ENCODE peak calls at places on chromosome 2, in six cellular contexts. One of them, this sample, is unnamed.

GRCh38 chr2:126771501-126772195 is 115.7 kb downstream of the GYPC start:
- DNase-seq in HFFc6: no peak
- DNase-seq in activated T-cell treated with anti-CD3 and anti-CD28 coated beads for 4 hours: no peak
- DNase-seq in neuronal stem cell: no peak
- DNase-seq in neural progenitor cell: no peak
- DNase-seq in upper lobe of right lung: peak; percentile 54
- DNase-seq in this sample: no peak

GRCh38 chr2:223668302-223668998 is 66.3 kb upstream of the SCG2 start:
- DNase-seq in HFFc6: peak; percentile 8
- DNase-seq in activated T-cell treated with anti-CD3 and anti-CD28 coated beads for 4 hours: no peak
- DNase-seq in neuronal stem cell: no peak
- DNase-seq in neural progenitor cell: no peak
- DNase-seq in upper lobe of right lung: no peak
- DNase-seq in this sample: peak; percentile 86

GRCh38 chr2:143469323-143469722 is 340.1 kb downstream of the ARHGAP15 start:
- DNase-seq in HFFc6: no peak
- DNase-seq in activated T-cell treated with anti-CD3 and anti-CD28 coated beads for 4 hours: no peak
- DNase-seq in neuronal stem cell: no peak
- DNase-seq in neural progenitor cell: no peak
- DNase-seq in upper lobe of right lung: no peak
- DNase-seq in this sample: no peak

GRCh38 chr2:224263571-224264043 is 138.3 kb downstream of the FAM124B start:
- DNase-seq in HFFc6: peak; percentile 69
- DNase-seq in activated T-cell treated with anti-CD3 and anti-CD28 coated beads for 4 hours: no peak
- DNase-seq in neuronal stem cell: no peak
- DNase-seq in neural progenitor cell: no peak
- DNase-seq in upper lobe of right lung: no peak
- DNase-seq in this sample: peak; percentile 70

GRCh38 chr2:96642564-96643350 is at the start of gene FER1L5:
- DNase-seq in HFFc6: no peak
- DNase-seq in activated T-cell treated with anti-CD3 and anti-CD28 coated beads for 4 hours: no peak
- DNase-seq in neuronal stem cell: peak; percentile 67
- DNase-seq in neural progenitor cell: peak; percentile 88
- DNase-seq in upper lobe of right lung: no peak
- DNase-seq in this sample: peak; percentile 51

GRCh38 chr2:107775791-107776190 is 50.9 kb upstream of the RGPD4 start:
- DNase-seq in HFFc6: no peak
- DNase-seq in activated T-cell treated with anti-CD3 and anti-CD28 coated beads for 4 hours: no peak
- DNase-seq in neuronal stem cell: no peak
- DNase-seq in neural progenitor cell: no peak
- DNase-seq in upper lobe of right lung: no peak
- DNase-seq in this sample: no peak

GRCh38 chr2:72573232-72573631 is 252.6 kb downstream of the EXOC6B start:
- DNase-seq in HFFc6: peak; percentile 39
- DNase-seq in activated T-cell treated with anti-CD3 and anti-CD28 coated beads for 4 hours: no peak
- DNase-seq in neuronal stem cell: no peak
- DNase-seq in neural progenitor cell: no peak
- DNase-seq in upper lobe of right lung: no peak
- DNase-seq in this sample: no peak

GRCh38 chr2:64799592-64800252 is 146.0 kb upstream of the SERTAD2 start:
- DNase-seq in HFFc6: no peak
- DNase-seq in activated T-cell treated with anti-CD3 and anti-CD28 coated beads for 4 hours: no peak
- DNase-seq in neuronal stem cell: no peak
- DNase-seq in neural progenitor cell: no peak
- DNase-seq in upper lobe of right lung: no peak
- DNase-seq in this sample: no peak

GRCh38 chr2:151363709-151364108 is 6.3 kb downstream of the TNFAIP6 start:
- DNase-seq in HFFc6: no peak
- DNase-seq in activated T-cell treated with anti-CD3 and anti-CD28 coated beads for 4 hours: no peak
- DNase-seq in neuronal stem cell: no peak
- DNase-seq in neural progenitor cell: peak; percentile 11
- DNase-seq in upper lobe of right lung: no peak
- DNase-seq in this sample: no peak

GRCh38 chr2:152025678-152026287 is 73.1 kb downstream of the CACNB4 start:
- DNase-seq in HFFc6: peak; percentile 56
- DNase-seq in activated T-cell treated with anti-CD3 and anti-CD28 coated beads for 4 hours: peak; percentile 64
- DNase-seq in neuronal stem cell: peak; percentile 78
- DNase-seq in neural progenitor cell: peak; percentile 86
- DNase-seq in upper lobe of right lung: peak; percentile 91
- DNase-seq in this sample: peak; percentile 70

GRCh38 chr2:45134726-45135125 is 125.5 kb upstream of the SIX2 start:
- DNase-seq in HFFc6: no peak
- DNase-seq in activated T-cell treated with anti-CD3 and anti-CD28 coated beads for 4 hours: no peak
- DNase-seq in neuronal stem cell: no peak
- DNase-seq in neural progenitor cell: no peak
- DNase-seq in upper lobe of right lung: no peak
- DNase-seq in this sample: peak; percentile 16

GRCh38 chr2:213036836-213037235 is 114.6 kb downstream of the IKZF2 start:
- DNase-seq in HFFc6: peak; percentile 89
- DNase-seq in activated T-cell treated with anti-CD3 and anti-CD28 coated beads for 4 hours: no peak
- DNase-seq in neuronal stem cell: no peak
- DNase-seq in neural progenitor cell: no peak
- DNase-seq in upper lobe of right lung: no peak
- DNase-seq in this sample: peak; percentile 13

GRCh38 chr2:425947-426346 is 138.1 kb upstream of the ALKAL2 start:
- DNase-seq in HFFc6: no peak
- DNase-seq in activated T-cell treated with anti-CD3 and anti-CD28 coated beads for 4 hours: no peak
- DNase-seq in neuronal stem cell: no peak
- DNase-seq in neural progenitor cell: no peak
- DNase-seq in upper lobe of right lung: no peak
- DNase-seq in this sample: no peak

GRCh38 chr2:163670929-163671328 is 64.9 kb downstream of the FIGN start:
- DNase-seq in HFFc6: no peak
- DNase-seq in activated T-cell treated with anti-CD3 and anti-CD28 coated beads for 4 hours: no peak
- DNase-seq in neuronal stem cell: no peak
- DNase-seq in neural progenitor cell: no peak
- DNase-seq in upper lobe of right lung: no peak
- DNase-seq in this sample: no peak

GRCh38 chr2:192571636-192572035 is 376.9 kb upstream of the TMEFF2 start:
- DNase-seq in HFFc6: no peak
- DNase-seq in activated T-cell treated with anti-CD3 and anti-CD28 coated beads for 4 hours: no peak
- DNase-seq in neuronal stem cell: no peak
- DNase-seq in neural progenitor cell: no peak
- DNase-seq in upper lobe of right lung: no peak
- DNase-seq in this sample: no peak

GRCh38 chr2:234725528-234726264 is 226.1 kb upstream of the SH3BP4 start:
- DNase-seq in HFFc6: peak; percentile 10
- DNase-seq in activated T-cell treated with anti-CD3 and anti-CD28 coated beads for 4 hours: no peak
- DNase-seq in neuronal stem cell: no peak
- DNase-seq in neural progenitor cell: no peak
- DNase-seq in upper lobe of right lung: no peak
- DNase-seq in this sample: no peak

GRCh38 chr2:64848363-64848762 is 140.8 kb upstream of the SLC1A4 start:
- DNase-seq in HFFc6: no peak
- DNase-seq in activated T-cell treated with anti-CD3 and anti-CD28 coated beads for 4 hours: no peak
- DNase-seq in neuronal stem cell: no peak
- DNase-seq in neural progenitor cell: no peak
- DNase-seq in upper lobe of right lung: no peak
- DNase-seq in this sample: no peak

GRCh38 chr2:144832048-144832447 is 312.1 kb upstream of the ZEB2 start:
- DNase-seq in HFFc6: no peak
- DNase-seq in activated T-cell treated with anti-CD3 and anti-CD28 coated beads for 4 hours: no peak
- DNase-seq in neuronal stem cell: no peak
- DNase-seq in neural progenitor cell: no peak
- DNase-seq in upper lobe of right lung: no peak
- DNase-seq in this sample: peak; percentile 8

GRCh38 chr2:127100261-127101047 is 6.5 kb downstream of the BIN1 start:
- DNase-seq in HFFc6: no peak
- DNase-seq in activated T-cell treated with anti-CD3 and anti-CD28 coated beads for 4 hours: no peak
- DNase-seq in neuronal stem cell: no peak
- DNase-seq in neural progenitor cell: no peak
- DNase-seq in upper lobe of right lung: peak; percentile 61
- DNase-seq in this sample: peak; percentile 68

GRCh38 chr2:219684721-219685689 is 57.6 kb downstream of the SLC4A3 start:
- DNase-seq in HFFc6: no peak
- DNase-seq in activated T-cell treated with anti-CD3 and anti-CD28 coated beads for 4 hours: peak; percentile 41
- DNase-seq in neuronal stem cell: no peak
- DNase-seq in neural progenitor cell: peak; percentile 42
- DNase-seq in upper lobe of right lung: peak; percentile 86
- DNase-seq in this sample: peak; percentile 71

GRCh38 chr2:151860210-151860609 is 32.0 kb upstream of the ARL5A start:
- DNase-seq in HFFc6: no peak
- DNase-seq in activated T-cell treated with anti-CD3 and anti-CD28 coated beads for 4 hours: no peak
- DNase-seq in neuronal stem cell: no peak
- DNase-seq in neural progenitor cell: no peak
- DNase-seq in upper lobe of right lung: no peak
- DNase-seq in this sample: no peak

GRCh38 chr2:20182241-20182931 is 42.5 kb downstream of the SDC1 start:
- DNase-seq in HFFc6: peak; percentile 86
- DNase-seq in activated T-cell treated with anti-CD3 and anti-CD28 coated beads for 4 hours: no peak
- DNase-seq in neuronal stem cell: no peak
- DNase-seq in neural progenitor cell: no peak
- DNase-seq in upper lobe of right lung: peak; percentile 94
- DNase-seq in this sample: no peak

GRCh38 chr2:204795156-204795555 is 249.9 kb downstream of the PARD3B start:
- DNase-seq in HFFc6: peak; percentile 46
- DNase-seq in activated T-cell treated with anti-CD3 and anti-CD28 coated beads for 4 hours: no peak
- DNase-seq in neuronal stem cell: no peak
- DNase-seq in neural progenitor cell: no peak
- DNase-seq in upper lobe of right lung: no peak
- DNase-seq in this sample: peak; percentile 28

GRCh38 chr2:170929686-170930050 is 615 bp downstream of the GORASP2 start:
- DNase-seq in HFFc6: peak; percentile 5
- DNase-seq in activated T-cell treated with anti-CD3 and anti-CD28 coated beads for 4 hours: peak; percentile 24
- DNase-seq in neuronal stem cell: peak; percentile 51
- DNase-seq in neural progenitor cell: peak; percentile 89
- DNase-seq in upper lobe of right lung: peak; percentile 83
- DNase-seq in this sample: peak; percentile 58

This sample was measured in fibroblast of villous mesenchyme.